ENCODE peak calls at places on chromosomes 1 and 21, in nine cellular contexts. One of them, this sample, is unnamed.

GRCh38 chr1:82578086-82578726 is 777.5 kb downstream of the ADGRL2 start:
- DNase-seq in Right ventricle myocardium inferior: no peak
- DNase-seq in NCI-H510A: no peak
- DNase-seq in D341Med: no peak
- DNase-seq in hepatic stellate cell: no peak
- DNase-seq in Right ventricle myocardium superior: no peak
- DNase-seq in CD4-positive, alpha-beta T cell: no peak
- DNase-seq in stimulated activated CD4-positive, alpha-beta T cell treated with anti-CD3 and anti-CD28 coated beads, Interleukin-15, amount 100 ng/mL, for 1 hour: no peak
- DNase-seq in CD8-positive, alpha-beta memory T cell: no peak
- DNase-seq in this sample: no peak

GRCh38 chr1:57319165-57319564 is 104.7 kb downstream of the DAB1 start:
- DNase-seq in stimulated activated CD4-positive, alpha-beta T cell treated with anti-CD3 and anti-CD28 coated beads, Interleukin-15, amount 100 ng/mL, for 1 hour: no peak
- DNase-seq in Right ventricle myocardium superior: no peak
- DNase-seq in Right ventricle myocardium inferior: no peak
- DNase-seq in D341Med: no peak
- DNase-seq in hepatic stellate cell: no peak
- DNase-seq in CD8-positive, alpha-beta memory T cell: no peak
- DNase-seq in NCI-H510A: no peak
- DNase-seq in CD4-positive, alpha-beta T cell: no peak
- DNase-seq in this sample: no peak

GRCh38 chr1:24390924-24391782 is 22.4 kb downstream of the STPG1 start:
- DNase-seq in stimulated activated CD4-positive, alpha-beta T cell treated with anti-CD3 and anti-CD28 coated beads, Interleukin-15, amount 100 ng/mL, for 1 hour: no peak
- DNase-seq in D341Med: peak
- DNase-seq in NCI-H510A: peak
- DNase-seq in CD4-positive, alpha-beta T cell: peak
- DNase-seq in hepatic stellate cell: peak
- DNase-seq in Right ventricle myocardium inferior: peak
- DNase-seq in CD8-positive, alpha-beta memory T cell: peak
- DNase-seq in Right ventricle myocardium superior: peak
- DNase-seq in this sample: peak

GRCh38 chr1:10901091-10901893 is 104.8 kb upstream of the CASZ1 start:
- DNase-seq in NCI-H510A: no peak
- DNase-seq in hepatic stellate cell: no peak
- DNase-seq in D341Med: peak
- DNase-seq in Right ventricle myocardium superior: peak
- DNase-seq in CD4-positive, alpha-beta T cell: no peak
- DNase-seq in stimulated activated CD4-positive, alpha-beta T cell treated with anti-CD3 and anti-CD28 coated beads, Interleukin-15, amount 100 ng/mL, for 1 hour: no peak
- DNase-seq in Right ventricle myocardium inferior: peak
- DNase-seq in CD8-positive, alpha-beta memory T cell: no peak
- DNase-seq in this sample: no peak

GRCh38 chr1:228748431-228748830 is 13.2 kb downstream of the RHOU start:
- DNase-seq in D341Med: no peak
- DNase-seq in CD8-positive, alpha-beta memory T cell: no peak
- DNase-seq in Right ventricle myocardium inferior: no peak
- DNase-seq in CD4-positive, alpha-beta T cell: no peak
- DNase-seq in stimulated activated CD4-positive, alpha-beta T cell treated with anti-CD3 and anti-CD28 coated beads, Interleukin-15, amount 100 ng/mL, for 1 hour: no peak
- DNase-seq in hepatic stellate cell: no peak
- DNase-seq in NCI-H510A: no peak
- DNase-seq in Right ventricle myocardium superior: no peak
- DNase-seq in this sample: no peak

GRCh38 chr1:205229399-205229861 is 1.7 kb downstream of the TMCC2 start:
- DNase-seq in CD8-positive, alpha-beta memory T cell: peak
- DNase-seq in CD4-positive, alpha-beta T cell: peak
- DNase-seq in Right ventricle myocardium superior: no peak
- DNase-seq in Right ventricle myocardium inferior: no peak
- DNase-seq in hepatic stellate cell: peak
- DNase-seq in D341Med: peak
- DNase-seq in stimulated activated CD4-positive, alpha-beta T cell treated with anti-CD3 and anti-CD28 coated beads, Interleukin-15, amount 100 ng/mL, for 1 hour: peak
- DNase-seq in NCI-H510A: peak
- DNase-seq in this sample: peak

GRCh38 chr1:3654549-3655281 is 2.4 kb downstream of the TP73 start:
- DNase-seq in D341Med: no peak
- DNase-seq in Right ventricle myocardium inferior: no peak
- DNase-seq in stimulated activated CD4-positive, alpha-beta T cell treated with anti-CD3 and anti-CD28 coated beads, Interleukin-15, amount 100 ng/mL, for 1 hour: no peak
- DNase-seq in NCI-H510A: no peak
- DNase-seq in CD4-positive, alpha-beta T cell: no peak
- DNase-seq in CD8-positive, alpha-beta memory T cell: no peak
- DNase-seq in Right ventricle myocardium superior: peak
- DNase-seq in hepatic stellate cell: no peak
- DNase-seq in this sample: no peak

GRCh38 chr1:55277377-55278130 is 62.4 kb upstream of the USP24 start:
- DNase-seq in hepatic stellate cell: peak
- DNase-seq in CD4-positive, alpha-beta T cell: peak
- DNase-seq in NCI-H510A: peak
- DNase-seq in Right ventricle myocardium superior: peak
- DNase-seq in stimulated activated CD4-positive, alpha-beta T cell treated with anti-CD3 and anti-CD28 coated beads, Interleukin-15, amount 100 ng/mL, for 1 hour: peak
- DNase-seq in D341Med: peak
- DNase-seq in CD8-positive, alpha-beta memory T cell: peak
- DNase-seq in Right ventricle myocardium inferior: peak
- DNase-seq in this sample: peak

GRCh38 chr21:42202321-42202720 is 16.6 kb upstream of the ABCG1 start:
- DNase-seq in CD4-positive, alpha-beta T cell: no peak
- DNase-seq in hepatic stellate cell: no peak
- DNase-seq in stimulated activated CD4-positive, alpha-beta T cell treated with anti-CD3 and anti-CD28 coated beads, Interleukin-15, amount 100 ng/mL, for 1 hour: no peak
- DNase-seq in Right ventricle myocardium superior: no peak
- DNase-seq in Right ventricle myocardium inferior: no peak
- DNase-seq in NCI-H510A: no peak
- DNase-seq in CD8-positive, alpha-beta memory T cell: no peak
- DNase-seq in D341Med: no peak
- DNase-seq in this sample: no peak

GRCh38 chr1:89065077-89065868 is at the start of gene GBP1:
- DNase-seq in D341Med: no peak
- DNase-seq in Right ventricle myocardium superior: no peak
- DNase-seq in hepatic stellate cell: peak
- DNase-seq in Right ventricle myocardium inferior: no peak
- DNase-seq in CD4-positive, alpha-beta T cell: no peak
- DNase-seq in stimulated activated CD4-positive, alpha-beta T cell treated with anti-CD3 and anti-CD28 coated beads, Interleukin-15, amount 100 ng/mL, for 1 hour: no peak
- DNase-seq in NCI-H510A: no peak
- DNase-seq in CD8-positive, alpha-beta memory T cell: peak
- DNase-seq in this sample: no peak

GRCh38 chr21:37407719-37408455 is 41.3 kb downstream of the DYRK1A start:
- DNase-seq in CD8-positive, alpha-beta memory T cell: no peak
- DNase-seq in CD4-positive, alpha-beta T cell: no peak
- DNase-seq in hepatic stellate cell: no peak
- DNase-seq in stimulated activated CD4-positive, alpha-beta T cell treated with anti-CD3 and anti-CD28 coated beads, Interleukin-15, amount 100 ng/mL, for 1 hour: no peak
- DNase-seq in NCI-H510A: no peak
- DNase-seq in Right ventricle myocardium superior: no peak
- DNase-seq in Right ventricle myocardium inferior: no peak
- DNase-seq in D341Med: no peak
- DNase-seq in this sample: no peak

GRCh38 chr1:116693759-116694482 is 26.4 kb upstream of the IGSF3 start:
- DNase-seq in NCI-H510A: no peak
- DNase-seq in Right ventricle myocardium superior: peak
- DNase-seq in Right ventricle myocardium inferior: no peak
- DNase-seq in CD4-positive, alpha-beta T cell: no peak
- DNase-seq in stimulated activated CD4-positive, alpha-beta T cell treated with anti-CD3 and anti-CD28 coated beads, Interleukin-15, amount 100 ng/mL, for 1 hour: no peak
- DNase-seq in CD8-positive, alpha-beta memory T cell: no peak
- DNase-seq in hepatic stellate cell: no peak
- DNase-seq in D341Med: no peak
- DNase-seq in this sample: no peak

GRCh38 chr1:54844564-54844963 is 42.4 kb downstream of the DHCR24 start:
- DNase-seq in CD8-positive, alpha-beta memory T cell: no peak
- DNase-seq in CD4-positive, alpha-beta T cell: no peak
- DNase-seq in D341Med: no peak
- DNase-seq in stimulated activated CD4-positive, alpha-beta T cell treated with anti-CD3 and anti-CD28 coated beads, Interleukin-15, amount 100 ng/mL, for 1 hour: no peak
- DNase-seq in Right ventricle myocardium superior: no peak
- DNase-seq in NCI-H510A: no peak
- DNase-seq in hepatic stellate cell: no peak
- DNase-seq in Right ventricle myocardium inferior: no peak
- DNase-seq in this sample: no peak

GRCh38 chr1:219432966-219433365 is 179.9 kb downstream of the ZC3H11B start:
- DNase-seq in hepatic stellate cell: no peak
- DNase-seq in stimulated activated CD4-positive, alpha-beta T cell treated with anti-CD3 and anti-CD28 coated beads, Interleukin-15, amount 100 ng/mL, for 1 hour: no peak
- DNase-seq in Right ventricle myocardium inferior: no peak
- DNase-seq in CD8-positive, alpha-beta memory T cell: no peak
- DNase-seq in CD4-positive, alpha-beta T cell: no peak
- DNase-seq in NCI-H510A: no peak
- DNase-seq in Right ventricle myocardium superior: no peak
- DNase-seq in D341Med: no peak
- DNase-seq in this sample: no peak

GRCh38 chr1:155002479-155003226 is at the start of gene ZBTB7B:
- DNase-seq in Right ventricle myocardium inferior: no peak
- DNase-seq in stimulated activated CD4-positive, alpha-beta T cell treated with anti-CD3 and anti-CD28 coated beads, Interleukin-15, amount 100 ng/mL, for 1 hour: no peak
- DNase-seq in hepatic stellate cell: peak
- DNase-seq in NCI-H510A: no peak
- DNase-seq in CD4-positive, alpha-beta T cell: no peak
- DNase-seq in Right ventricle myocardium superior: peak
- DNase-seq in D341Med: no peak
- DNase-seq in CD8-positive, alpha-beta memory T cell: no peak
- DNase-seq in this sample: no peak

GRCh38 chr21:35520302-35520701 is 471.2 kb upstream of the RUNX1 start:
- DNase-seq in CD4-positive, alpha-beta T cell: no peak
- DNase-seq in CD8-positive, alpha-beta memory T cell: no peak
- DNase-seq in Right ventricle myocardium inferior: no peak
- DNase-seq in stimulated activated CD4-positive, alpha-beta T cell treated with anti-CD3 and anti-CD28 coated beads, Interleukin-15, amount 100 ng/mL, for 1 hour: no peak
- DNase-seq in hepatic stellate cell: no peak
- DNase-seq in Right ventricle myocardium superior: no peak
- DNase-seq in NCI-H510A: no peak
- DNase-seq in D341Med: no peak
- DNase-seq in this sample: no peak

GRCh38 chr1:230905733-230906132 is 37.4 kb upstream of the C1orf198 start:
- DNase-seq in NCI-H510A: no peak
- DNase-seq in D341Med: no peak
- DNase-seq in CD4-positive, alpha-beta T cell: no peak
- DNase-seq in Right ventricle myocardium superior: no peak
- DNase-seq in stimulated activated CD4-positive, alpha-beta T cell treated with anti-CD3 and anti-CD28 coated beads, Interleukin-15, amount 100 ng/mL, for 1 hour: no peak
- DNase-seq in CD8-positive, alpha-beta memory T cell: no peak
- DNase-seq in Right ventricle myocardium inferior: no peak
- DNase-seq in hepatic stellate cell: no peak
- DNase-seq in this sample: no peak

GRCh38 chr1:205294175-205294913 is 27.2 kb downstream of the NUAK2 start:
- DNase-seq in CD8-positive, alpha-beta memory T cell: no peak
- DNase-seq in Right ventricle myocardium inferior: no peak
- DNase-seq in stimulated activated CD4-positive, alpha-beta T cell treated with anti-CD3 and anti-CD28 coated beads, Interleukin-15, amount 100 ng/mL, for 1 hour: no peak
- DNase-seq in D341Med: no peak
- DNase-seq in CD4-positive, alpha-beta T cell: no peak
- DNase-seq in Right ventricle myocardium superior: no peak
- DNase-seq in NCI-H510A: no peak
- DNase-seq in hepatic stellate cell: peak
- DNase-seq in this sample: no peak

GRCh38 chr1:27153549-27153886 is 1.4 kb downstream of the SLC9A1 start:
- DNase-seq in D341Med: no peak
- DNase-seq in Right ventricle myocardium superior: no peak
- DNase-seq in CD4-positive, alpha-beta T cell: no peak
- DNase-seq in hepatic stellate cell: no peak
- DNase-seq in NCI-H510A: no peak
- DNase-seq in CD8-positive, alpha-beta memory T cell: no peak
- DNase-seq in stimulated activated CD4-positive, alpha-beta T cell treated with anti-CD3 and anti-CD28 coated beads, Interleukin-15, amount 100 ng/mL, for 1 hour: no peak
- DNase-seq in Right ventricle myocardium inferior: no peak
- DNase-seq in this sample: no peak

GRCh38 chr1:17201201-17202021 is 3.5 kb upstream of the PADI1 start:
- DNase-seq in Right ventricle myocardium inferior: no peak
- DNase-seq in hepatic stellate cell: no peak
- DNase-seq in CD8-positive, alpha-beta memory T cell: peak
- DNase-seq in NCI-H510A: no peak
- DNase-seq in D341Med: no peak
- DNase-seq in Right ventricle myocardium superior: no peak
- DNase-seq in CD4-positive, alpha-beta T cell: no peak
- DNase-seq in stimulated activated CD4-positive, alpha-beta T cell treated with anti-CD3 and anti-CD28 coated beads, Interleukin-15, amount 100 ng/mL, for 1 hour: no peak
- DNase-seq in this sample: peak

GRCh38 chr1:229221106-229222019 is 49.5 kb upstream of the RAB4A start:
- DNase-seq in Right ventricle myocardium superior: no peak
- DNase-seq in NCI-H510A: peak
- DNase-seq in CD8-positive, alpha-beta memory T cell: no peak
- DNase-seq in Right ventricle myocardium inferior: no peak
- DNase-seq in D341Med: no peak
- DNase-seq in CD4-positive, alpha-beta T cell: no peak
- DNase-seq in stimulated activated CD4-positive, alpha-beta T cell treated with anti-CD3 and anti-CD28 coated beads, Interleukin-15, amount 100 ng/mL, for 1 hour: no peak
- DNase-seq in hepatic stellate cell: no peak
- DNase-seq in this sample: no peak

GRCh38 chr1:53603431-53603830 is 135.5 kb downstream of the GLIS1 start:
- DNase-seq in D341Med: no peak
- DNase-seq in CD4-positive, alpha-beta T cell: no peak
- DNase-seq in NCI-H510A: no peak
- DNase-seq in Right ventricle myocardium superior: no peak
- DNase-seq in Right ventricle myocardium inferior: no peak
- DNase-seq in hepatic stellate cell: no peak
- DNase-seq in CD8-positive, alpha-beta memory T cell: no peak
- DNase-seq in stimulated activated CD4-positive, alpha-beta T cell treated with anti-CD3 and anti-CD28 coated beads, Interleukin-15, amount 100 ng/mL, for 1 hour: no peak
- DNase-seq in this sample: no peak

GRCh38 chr1:5895446-5896406 is 96.5 kb downstream of the NPHP4 start:
- DNase-seq in Right ventricle myocardium superior: no peak
- DNase-seq in stimulated activated CD4-positive, alpha-beta T cell treated with anti-CD3 and anti-CD28 coated beads, Interleukin-15, amount 100 ng/mL, for 1 hour: no peak
- DNase-seq in D341Med: no peak
- DNase-seq in hepatic stellate cell: no peak
- DNase-seq in Right ventricle myocardium inferior: no peak
- DNase-seq in CD4-positive, alpha-beta T cell: no peak
- DNase-seq in NCI-H510A: no peak
- DNase-seq in CD8-positive, alpha-beta memory T cell: no peak
- DNase-seq in this sample: no peak

GRCh38 chr21:34335316-34335715 is 28.5 kb upstream of the KCNE2 start:
- DNase-seq in stimulated activated CD4-positive, alpha-beta T cell treated with anti-CD3 and anti-CD28 coated beads, Interleukin-15, amount 100 ng/mL, for 1 hour: no peak
- DNase-seq in Right ventricle myocardium superior: no peak
- DNase-seq in Right ventricle myocardium inferior: no peak
- DNase-seq in CD4-positive, alpha-beta T cell: no peak
- DNase-seq in CD8-positive, alpha-beta memory T cell: no peak
- DNase-seq in NCI-H510A: no peak
- DNase-seq in D341Med: no peak
- DNase-seq in hepatic stellate cell: no peak
- DNase-seq in this sample: no peak

GRCh38 chr1:24769656-24770651 is 24.7 kb downstream of the CLIC4 start:
- DNase-seq in hepatic stellate cell: peak
- DNase-seq in D341Med: no peak
- DNase-seq in CD8-positive, alpha-beta memory T cell: no peak
- DNase-seq in Right ventricle myocardium superior: no peak
- DNase-seq in CD4-positive, alpha-beta T cell: no peak
- DNase-seq in Right ventricle myocardium inferior: no peak
- DNase-seq in stimulated activated CD4-positive, alpha-beta T cell treated with anti-CD3 and anti-CD28 coated beads, Interleukin-15, amount 100 ng/mL, for 1 hour: no peak
- DNase-seq in NCI-H510A: no peak
- DNase-seq in this sample: no peak

GRCh38 chr1:96308314-96308713 is 413.3 kb upstream of the PTBP2 start:
- DNase-seq in CD4-positive, alpha-beta T cell: no peak
- DNase-seq in hepatic stellate cell: no peak
- DNase-seq in Right ventricle myocardium superior: no peak
- DNase-seq in NCI-H510A: no peak
- DNase-seq in Right ventricle myocardium inferior: no peak
- DNase-seq in CD8-positive, alpha-beta memory T cell: no peak
- DNase-seq in stimulated activated CD4-positive, alpha-beta T cell treated with anti-CD3 and anti-CD28 coated beads, Interleukin-15, amount 100 ng/mL, for 1 hour: no peak
- DNase-seq in D341Med: no peak
- DNase-seq in this sample: no peak

GRCh38 chr1:221087919-221088318 is 208.7 kb downstream of the HLX start:
- DNase-seq in stimulated activated CD4-positive, alpha-beta T cell treated with anti-CD3 and anti-CD28 coated beads, Interleukin-15, amount 100 ng/mL, for 1 hour: no peak
- DNase-seq in NCI-H510A: no peak
- DNase-seq in D341Med: no peak
- DNase-seq in Right ventricle myocardium superior: no peak
- DNase-seq in CD4-positive, alpha-beta T cell: no peak
- DNase-seq in hepatic stellate cell: peak
- DNase-seq in Right ventricle myocardium inferior: no peak
- DNase-seq in CD8-positive, alpha-beta memory T cell: no peak
- DNase-seq in this sample: no peak

GRCh38 chr1:172763088-172763487 is 104.2 kb downstream of the FASLG start:
- DNase-seq in NCI-H510A: no peak
- DNase-seq in stimulated activated CD4-positive, alpha-beta T cell treated with anti-CD3 and anti-CD28 coated beads, Interleukin-15, amount 100 ng/mL, for 1 hour: no peak
- DNase-seq in hepatic stellate cell: no peak
- DNase-seq in CD8-positive, alpha-beta memory T cell: no peak
- DNase-seq in CD4-positive, alpha-beta T cell: no peak
- DNase-seq in Right ventricle myocardium superior: no peak
- DNase-seq in D341Med: no peak
- DNase-seq in Right ventricle myocardium inferior: no peak
- DNase-seq in this sample: no peak

GRCh38 chr1:245812278-245812677 is 657.5 kb downstream of the KIF26B start:
- DNase-seq in stimulated activated CD4-positive, alpha-beta T cell treated with anti-CD3 and anti-CD28 coated beads, Interleukin-15, amount 100 ng/mL, for 1 hour: no peak
- DNase-seq in Right ventricle myocardium superior: no peak
- DNase-seq in D341Med: no peak
- DNase-seq in hepatic stellate cell: no peak
- DNase-seq in NCI-H510A: no peak
- DNase-seq in CD4-positive, alpha-beta T cell: no peak
- DNase-seq in Right ventricle myocardium inferior: no peak
- DNase-seq in CD8-positive, alpha-beta memory T cell: no peak
- DNase-seq in this sample: no peak

GRCh38 chr1:110068646-110069301 is 1.7 kb downstream of the ALX3 start:
- DNase-seq in Right ventricle myocardium inferior: no peak
- DNase-seq in D341Med: peak
- DNase-seq in CD4-positive, alpha-beta T cell: no peak
- DNase-seq in hepatic stellate cell: no peak
- DNase-seq in NCI-H510A: no peak
- DNase-seq in CD8-positive, alpha-beta memory T cell: peak
- DNase-seq in stimulated activated CD4-positive, alpha-beta T cell treated with anti-CD3 and anti-CD28 coated beads, Interleukin-15, amount 100 ng/mL, for 1 hour: no peak
- DNase-seq in Right ventricle myocardium superior: no peak
- DNase-seq in this sample: no peak

GRCh38 chr1:215835951-215836350 is 268.8 kb downstream of the KCTD3 start:
- DNase-seq in Right ventricle myocardium superior: no peak
- DNase-seq in Right ventricle myocardium inferior: no peak
- DNase-seq in hepatic stellate cell: peak
- DNase-seq in D341Med: no peak
- DNase-seq in stimulated activated CD4-positive, alpha-beta T cell treated with anti-CD3 and anti-CD28 coated beads, Interleukin-15, amount 100 ng/mL, for 1 hour: no peak
- DNase-seq in NCI-H510A: no peak
- DNase-seq in CD4-positive, alpha-beta T cell: no peak
- DNase-seq in CD8-positive, alpha-beta memory T cell: no peak
- DNase-seq in this sample: no peak

This sample was measured in T-helper 9 cell.